ENCODE peak calls at places on chromosome 14, in five cellular contexts. K, N, C, O and E are unnamed samples.

GRCh38 chr14:72613196-72613974 is 280.5 kb downstream of the DPF3 start:
- DNase-seq in K (no peak), N (peak), C (no peak), O (no peak), E (no peak)

GRCh38 chr14:72646861-72647528 is 246.9 kb downstream of the DPF3 start:
- DNase-seq in K (no peak), N (no peak), C (no peak), O (no peak), E (peak)

GRCh38 chr14:36301159-36301558 is 19.3 kb downstream of the MBIP start:
- DNase-seq in K (no peak), N (no peak), C (no peak), O (no peak), E (no peak)

GRCh38 chr14:66680216-66680615 is 172.3 kb downstream of the GPHN start:
- DNase-seq in K (no peak), N (no peak), C (no peak), O (no peak), E (no peak)

GRCh38 chr14:70995671-70996070 is 88.4 kb downstream of the PCNX1 start:
- DNase-seq in K (no peak), N (no peak), C (no peak), O (no peak), E (no peak)

GRCh38 chr14:67251573-67252226 is 10.5 kb downstream of the PALS1 start:
- DNase-seq in K (no peak), N (no peak), C (no peak), O (no peak), E (no peak)

GRCh38 chr14:68922886-68923285 is 56.2 kb downstream of the ACTN1 start:
- DNase-seq in K (no peak), N (no peak), C (no peak), O (no peak), E (no peak)

GRCh38 chr14:24298892-24299254 is 707 bp downstream of the DHRS1 start:
- DNase-seq in K (peak), N (no peak), C (no peak), O (no peak), E (no peak)

GRCh38 chr14:92647499-92648279 is 100.7 kb downstream of the LGMN start:
- DNase-seq in K (no peak), N (no peak), C (no peak), O (no peak), E (no peak)

GRCh38 chr14:65415613-65416012 is 3.1 kb downstream of the FUT8 start:
- DNase-seq in K (no peak), N (no peak), C (no peak), O (no peak), E (no peak)

GRCh38 chr14:34081126-34081575 is 130.3 kb upstream of the EGLN3 start:
- DNase-seq in K (no peak), N (no peak), C (no peak), O (no peak), E (no peak)

GRCh38 chr14:81246561-81247270 is 26.0 kb upstream of the GTF2A1 start:
- DNase-seq in K (no peak), N (no peak), C (no peak), O (no peak), E (no peak)

GRCh38 chr14:71005076-71005475 is 97.8 kb downstream of the PCNX1 start:
- DNase-seq in K (no peak), N (no peak), C (no peak), O (no peak), E (no peak)

GRCh38 chr14:33949051-33950037 is 1.5 kb downstream of the EGLN3 start:
- DNase-seq in K (no peak), N (no peak), C (no peak), O (no peak), E (no peak)